ENCODE peak calls at places on chromosomes 12 and 14, in four cellular contexts. V is MM.1S, W is neural crest cell, X is NB4. I is an unnamed sample.
A peak's percentile ranks its signal among the peaks of the same experiment; 100 is the strongest.

GRCh38 chr14:73491256-73491976 is 683 bp downstream of the RIOX1 start:
- DNase-seq in V (peak; percentile 18), W (no peak), X (peak; percentile 78), I (peak; percentile 67)

GRCh38 chr12:25682421-25682820 is 129.3 kb upstream of the LMNTD1 start:
- DNase-seq in V (no peak), W (no peak), X (no peak), I (no peak)

GRCh38 chr12:15996254-15996653 is 85.1 kb downstream of the DERA start:
- DNase-seq in V (no peak), W (no peak), X (peak; percentile 19), I (no peak)

GRCh38 chr12:91181053-91181452 is 1.6 kb downstream of the DCN start:
- DNase-seq in V (no peak), W (no peak), X (no peak), I (no peak)

GRCh38 chr12:31206038-31206670 is 119.8 kb downstream of the SINHCAF start:
- DNase-seq in V (no peak), W (no peak), X (no peak), I (no peak)

GRCh38 chr12:32343496-32343895 is 55.9 kb upstream of the FGD4 start:
- DNase-seq in V (no peak), W (no peak), X (no peak), I (no peak)

GRCh38 chr12:56425940-56426438 is 23.2 kb downstream of the TIMELESS start:
- DNase-seq in V (no peak), W (no peak), X (no peak), I (no peak)

GRCh38 chr14:94058128-94058673 is 22.8 kb downstream of the DDX24 start:
- DNase-seq in V (no peak), W (no peak), X (no peak), I (no peak)

GRCh38 chr12:130281157-130281799 is 56.4 kb upstream of the PIWIL1 start:
- DNase-seq in V (no peak), W (peak; percentile 63), X (peak; percentile 15), I (peak; percentile 79)

GRCh38 chr12:105750096-105750495 is 388.7 kb downstream of the NUAK1 start:
- DNase-seq in V (no peak), W (no peak), X (no peak), I (no peak)

GRCh38 chr14:36582011-36582873 is at the start of gene NKX2-8:
- DNase-seq in V (no peak), W (no peak), X (no peak), I (no peak)

DNA sequence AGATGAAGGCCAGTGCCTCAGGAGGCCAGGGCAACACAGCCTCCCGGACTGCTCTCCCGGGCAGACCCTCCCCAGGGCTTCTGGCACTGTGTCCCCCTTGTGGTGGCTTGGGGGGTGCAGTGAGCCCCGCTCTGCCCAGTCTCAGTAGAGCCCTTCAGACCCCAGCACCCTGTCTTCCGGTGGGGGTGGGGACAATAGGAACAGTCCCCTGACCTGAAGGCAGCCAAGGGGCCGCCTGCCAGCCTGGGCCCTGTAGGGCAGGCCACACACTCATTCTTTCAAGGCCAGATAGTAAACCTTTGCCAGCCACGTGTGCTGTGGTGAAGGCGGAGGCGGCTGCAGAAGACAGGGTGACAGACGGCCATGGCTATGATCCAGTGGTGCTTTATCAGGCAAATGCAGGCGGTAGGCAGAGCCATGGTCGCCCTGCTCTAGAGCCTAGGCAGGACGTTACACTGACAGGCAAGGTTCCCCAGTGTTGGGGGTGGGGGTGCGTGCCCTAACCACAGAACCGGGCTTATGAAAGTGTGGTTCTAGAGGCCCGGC is 15.0 kb downstream of the ZFYVE21 start:
- DNase-seq in V (no peak), W (no peak), X (no peak), I (no peak)
- TF ChIP-seq CTCF in V (no peak), W (peak; percentile 28), X (no peak), I (no peak)

GRCh38 chr14:31788340-31788739 is 227.1 kb downstream of the NUBPL start:
- DNase-seq in V (no peak), W (no peak), X (peak; percentile 2), I (no peak)

GRCh38 chr14:31781578-31781977 is 220.4 kb downstream of the NUBPL start:
- DNase-seq in V (no peak), W (no peak), X (peak; percentile 8), I (no peak)

GRCh38 chr14:31785574-31785973 is 224.4 kb downstream of the NUBPL start:
- DNase-seq in V (no peak), W (no peak), X (no peak), I (no peak)

GRCh38 chr14:31792726-31793125 is 231.5 kb downstream of the NUBPL start:
- DNase-seq in V (no peak), W (no peak), X (no peak), I (no peak)

GRCh38 chr14:31787377-31787776 is 226.2 kb downstream of the NUBPL start:
- DNase-seq in V (no peak), W (no peak), X (peak; percentile 25), I (no peak)
- TF ChIP-seq CTCF in V (no peak), W (peak; percentile 22), X (no peak), I (no peak)

DNA sequence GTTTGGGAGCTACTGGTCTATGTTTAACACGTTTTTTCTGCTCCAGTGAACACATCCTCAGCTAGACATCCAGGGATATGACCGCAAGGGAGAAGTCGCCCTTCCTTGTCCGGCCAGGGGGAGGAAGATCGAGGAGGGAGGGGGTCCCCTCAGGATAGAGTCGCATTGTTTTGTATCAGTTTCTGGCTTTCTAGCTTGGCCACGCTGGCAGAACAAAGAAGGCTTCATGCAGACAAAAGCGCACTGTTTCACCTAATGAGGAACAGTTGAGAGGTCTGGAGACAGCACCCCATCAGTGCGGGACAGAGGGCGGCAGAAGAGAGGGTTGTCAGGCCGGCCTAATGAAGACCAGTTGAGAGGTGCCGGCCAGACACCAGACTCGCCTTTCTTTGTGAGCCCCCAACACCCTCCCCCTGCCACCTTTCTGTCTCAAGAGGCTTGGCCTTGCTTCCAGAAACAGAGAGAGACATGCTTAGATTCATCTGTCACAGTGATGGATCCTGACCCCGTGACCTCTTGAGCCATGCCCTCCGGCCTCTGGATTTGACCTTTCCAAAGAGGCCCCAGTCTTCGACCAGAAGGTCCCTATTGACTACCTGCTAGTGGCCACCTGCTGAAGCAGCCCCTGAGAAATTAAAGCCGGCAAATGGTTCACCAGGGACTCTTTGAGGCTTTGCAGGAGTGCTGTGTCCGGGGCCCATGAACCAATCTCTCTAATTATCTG is 254.7 kb upstream of the TBX3 start:
- DNase-seq in V (no peak), W (peak; percentile 44), X (no peak), I (no peak)
- TF ChIP-seq CTCF in V (no peak), W (no peak), X (no peak), I (no peak)

GRCh38 chr14:53180272-53181221 is 27.4 kb upstream of the DDHD1 start:
- DNase-seq in V (no peak), W (peak; percentile 14), X (no peak), I (no peak)
- TF ChIP-seq CTCF in V (no peak), W (peak; percentile 38), X (no peak), I (no peak)

DNA sequence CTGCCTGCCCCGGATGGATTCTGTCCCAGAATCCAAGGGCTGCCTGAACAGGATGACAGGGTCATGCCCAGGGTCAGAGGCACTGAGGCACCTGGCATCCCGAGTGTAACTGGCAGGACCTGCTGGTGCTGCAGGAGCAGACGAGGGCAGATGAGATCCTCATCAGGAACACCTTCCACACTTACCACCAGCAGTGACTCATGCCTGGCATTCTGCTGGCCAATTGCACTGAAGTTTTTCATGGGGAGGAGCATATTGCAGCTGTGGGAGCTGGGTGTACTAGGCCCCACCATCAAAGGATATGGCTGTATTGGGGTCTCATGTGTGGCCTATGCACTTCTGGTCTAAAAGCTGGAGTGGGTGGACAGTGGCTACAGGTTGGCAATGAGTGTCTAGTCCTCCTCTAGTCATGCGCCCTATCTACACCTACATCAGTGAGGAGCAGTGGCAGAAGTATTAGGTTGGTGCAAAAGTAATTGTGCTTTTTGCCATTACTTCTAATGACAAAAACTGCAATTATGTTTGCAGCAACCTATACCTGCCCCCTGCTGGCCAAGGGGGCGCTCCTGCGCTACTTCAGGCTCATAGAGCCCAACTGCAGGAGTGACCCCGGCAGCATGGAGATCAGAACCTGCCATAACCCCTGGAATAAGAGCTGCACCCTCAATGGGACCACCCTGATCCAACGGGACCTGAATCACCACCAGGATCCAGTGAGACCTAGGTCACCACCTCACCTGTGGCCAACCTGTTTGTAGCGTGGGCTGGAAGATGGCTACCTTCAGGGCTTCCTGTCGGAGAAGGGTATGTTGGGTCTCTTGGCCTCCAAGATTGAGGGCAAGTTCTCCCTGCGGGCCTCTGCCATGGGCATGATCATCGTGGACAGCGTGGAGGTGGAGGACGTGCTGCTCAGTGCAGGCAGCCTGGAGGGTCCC is 8.0 kb upstream of the C12orf42 start:
- DNase-seq in V (peak; percentile 53), W (peak; percentile 45), X (peak; percentile 60), I (no peak)
- TF ChIP-seq CTCF in V (peak; percentile 62), W (peak; percentile 66), X (peak; percentile 90), I (peak; percentile 49)

I was measured in mesothelial cell of epicardium.